ENCODE peak calls at places on chromosomes 3 and 15, in ten cellular contexts. Y is IMR-90; K is SJSA1; Z is Panc1; A is naive thymus-derived CD4-positive, alpha-beta T cell; S is heart right ventricle; J is lung; T is A549; Q is lower lobe of right lung; I is ovary. B is an unnamed sample.

GRCh38 chr3:116051040-116051439 is 394.2 kb downstream of the LSAMP start:
- DNase-seq in S (no peak), K (no peak), I (no peak), Y (no peak), J (no peak), A (no peak), Z (no peak), Q (no peak), T (no peak), B (no peak)

GRCh38 chr3:10140996-10141546 is 507 bp upstream of the VHL start:
- DNase-seq in Z (no peak), I (no peak), Y (no peak), K (no peak), T (peak; percentile 29), A (peak; percentile 26), J (no peak), S (no peak), Q (peak; percentile 52), B (no peak)

GRCh38 chr3:25426408-25426807 is 1.7 kb upstream of the RARB start:
- DNase-seq in Y (no peak), S (peak; percentile 38), Z (no peak), A (no peak), T (peak; percentile 51), Q (peak; percentile 51), I (no peak), K (peak; percentile 58), J (peak; percentile 74), B (no peak)

GRCh38 chr3:148202386-148202785 is 495.3 kb upstream of the AGTR1 start:
- DNase-seq in A (no peak), Z (no peak), Y (no peak), Q (no peak), T (no peak), K (no peak), I (no peak), J (no peak), S (no peak), B (no peak)

GRCh38 chr15:28984421-28985375 is 98.9 kb downstream of the APBA2 start:
- DNase-seq in Z (no peak), A (no peak), Y (peak; percentile 82), Q (no peak), T (no peak), K (peak; percentile 74), J (no peak), S (no peak), I (peak; percentile 49), B (no peak)

GRCh38 chr15:71916834-71917233 is 106.5 kb downstream of the NR2E3 start:
- DNase-seq in I (no peak), A (no peak), J (no peak), K (no peak), S (no peak), T (no peak), Z (no peak), Q (no peak), Y (no peak), B (no peak)

GRCh38 chr3:60160105-60160791 is 1091.0 kb downstream of the FHIT start:
- DNase-seq in Q (no peak), J (no peak), A (no peak), Y (no peak), T (no peak), K (no peak), Z (no peak), I (no peak), S (no peak), B (no peak)

GRCh38 chr3:70064194-70064787 is 64.8 kb downstream of the SAMMSON start:
- DNase-seq in S (peak; percentile 11), J (no peak), Q (no peak), Y (peak; percentile 38), T (peak; percentile 51), Z (peak; percentile 28), K (peak; percentile 21), A (no peak), I (no peak), B (peak; percentile 13)

GRCh38 chr15:97915261-97915660 is 45.2 kb upstream of the ARRDC4 start:
- DNase-seq in Q (no peak), Y (no peak), I (no peak), S (no peak), J (no peak), Z (no peak), T (no peak), A (no peak), K (no peak), B (no peak)

GRCh38 chr3:8937064-8938020 is 25.9 kb downstream of the RAD18 start:
- DNase-seq in Q (no peak), S (no peak), Y (peak; percentile 89), I (no peak), A (no peak), T (peak; percentile 75), Z (peak; percentile 71), J (no peak), K (peak; percentile 81), B (no peak)

GRCh38 chr15:71806452-71806931 is 3.9 kb upstream of the NR2E3 start:
- DNase-seq in T (peak; percentile 49), K (peak; percentile 31), I (peak; percentile 44), Y (peak; percentile 69), A (no peak), Q (no peak), S (no peak), Z (no peak), J (no peak), B (no peak)

GRCh38 chr3:44252332-44252731 is 10.6 kb downstream of the TOPAZ1 start:
- DNase-seq in Y (no peak), I (no peak), Q (no peak), J (no peak), S (no peak), Z (no peak), T (no peak), A (no peak), K (no peak), B (no peak)

DNA sequence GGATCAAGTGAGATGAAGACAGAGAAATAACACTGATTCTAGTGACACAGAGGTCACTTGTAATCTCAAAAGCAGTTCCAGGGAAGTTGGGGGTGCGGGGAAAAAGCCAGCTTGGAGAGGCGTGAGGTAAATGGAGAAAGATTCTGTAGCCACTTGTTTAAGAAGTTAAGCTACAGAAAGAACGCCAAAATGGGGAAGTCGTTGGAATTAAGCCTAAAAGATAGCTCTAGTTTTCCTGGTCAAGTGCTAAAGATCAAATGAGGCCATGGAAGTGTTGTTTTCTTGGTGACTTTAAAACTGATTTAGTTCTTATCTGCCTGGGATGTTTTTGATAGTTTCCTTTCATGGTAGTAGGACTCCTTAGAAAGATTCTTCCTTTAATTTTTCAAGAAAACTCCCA is 152.0 kb downstream of the GREM1 start:
- DNase-seq in I (no peak), Y (no peak), K (peak; percentile 16), J (no peak), Z (no peak), T (no peak), S (no peak), A (no peak), Q (no peak), B (no peak)
- H3K4me1 ChIP-seq in I (peaks cover 3% of the 10 kb centered on the region), Y (peaks cover 36% of the 10 kb centered on the region), K (peaks cover 64% of the 10 kb centered on the region), J (peaks cover 1% of the 10 kb centered on the region), Z (no peaks in the 10 kb centered on the region), T (peaks cover 55% of the 10 kb centered on the region), S (no peaks in the 10 kb centered on the region), A (no peaks in the 10 kb centered on the region), Q (peaks cover 16% of the 10 kb centered on the region), B (no peaks in the 10 kb centered on the region)

DNA sequence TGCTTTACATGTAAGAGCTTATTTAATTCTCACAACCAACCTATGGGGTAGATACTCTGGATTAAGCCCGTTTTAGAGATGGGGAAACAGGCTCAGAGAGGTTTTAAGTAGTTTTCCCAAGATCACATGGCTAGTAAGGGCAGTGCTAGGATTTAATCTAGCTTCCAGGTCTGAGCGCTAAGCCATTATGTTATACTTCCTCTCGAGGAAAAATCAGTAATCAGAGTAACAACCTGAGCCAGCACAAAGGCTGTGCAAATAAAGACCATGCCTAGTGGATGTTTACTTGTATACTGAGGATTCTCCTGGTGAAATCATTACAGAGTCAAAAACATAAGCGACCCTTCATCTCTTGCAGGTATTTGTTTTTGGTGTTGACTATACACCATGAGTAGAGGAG is 9.0 kb downstream of the FSTL1 start:
- DNase-seq in A (no peak), S (no peak), Q (no peak), J (no peak), Z (no peak), Y (no peak), I (no peak), K (no peak), T (no peak), B (no peak)
- H3K27ac ChIP-seq in A (no peak overlapping the region), S (no peak overlapping the region), Q (no peak overlapping the region), J (peak overlapping the region; percentile 41), Z (no peak overlapping the region), Y (no peak overlapping the region), I (no peak overlapping the region), K (peak overlapping the region; percentile 12), T (no peak overlapping the region), B (no peak overlapping the region)

DNA sequence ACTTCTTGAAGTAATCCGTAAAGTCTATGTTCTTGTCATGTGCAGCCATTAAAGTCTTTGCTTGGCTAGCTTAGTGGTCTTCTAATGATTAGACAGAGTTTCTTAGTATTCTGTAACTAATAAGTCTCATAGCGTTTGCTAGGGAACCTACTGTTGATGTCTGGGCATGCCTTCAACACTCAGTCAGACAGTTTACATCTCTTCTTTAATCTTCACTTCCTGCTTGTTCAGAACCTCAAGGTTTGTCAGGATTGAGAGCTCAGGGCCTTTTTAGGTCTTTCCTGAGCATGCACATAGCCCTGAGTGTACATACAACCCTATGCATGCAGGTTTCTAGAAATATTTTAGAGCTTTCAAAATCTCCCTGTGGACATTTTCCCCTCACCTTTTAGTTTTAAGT is 426.3 kb downstream of the AGBL1 start:
- DNase-seq in A (no peak), T (no peak), Q (no peak), S (no peak), Y (no peak), K (no peak), J (no peak), Z (no peak), I (no peak), B (no peak)
- H3K9me3 ChIP-seq in A (no peaks in the 10 kb centered on the region), T (peaks cover 2% of the 10 kb centered on the region), Q (no peaks in the 10 kb centered on the region), S (peaks cover 11% of the 10 kb centered on the region), Y (peaks cover 2% of the 10 kb centered on the region), K (no peaks in the 10 kb centered on the region), J (no peaks in the 10 kb centered on the region), Z (peaks cover 8% of the 10 kb centered on the region), I (no peaks in the 10 kb centered on the region), B (no peaks in the 10 kb centered on the region)

DNA sequence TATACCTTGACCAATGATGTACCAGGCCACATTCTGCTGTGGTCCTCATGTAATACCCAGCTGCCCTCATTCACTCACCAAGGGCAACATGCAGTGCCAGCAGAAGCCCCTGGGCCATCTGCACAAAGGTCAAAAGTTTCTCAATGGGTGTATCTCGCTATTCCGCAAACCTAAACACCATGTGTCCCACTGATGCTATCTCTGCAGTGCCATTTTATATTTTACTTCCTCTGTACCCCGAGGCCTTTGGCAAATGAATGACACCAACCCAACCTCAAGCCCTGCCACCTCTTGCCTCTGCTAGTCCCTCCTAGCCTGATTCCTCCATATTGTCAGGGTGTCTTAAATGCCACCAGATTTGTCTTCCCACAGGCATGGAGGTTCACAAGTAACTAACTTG is 59.2 kb downstream of the AAGAB start:
- DNase-seq in I (no peak), A (no peak), J (no peak), S (no peak), Y (no peak), K (no peak), T (no peak), Z (no peak), Q (no peak), B (no peak)
- H3K4me1 ChIP-seq in I (peaks cover 21% of the 10 kb centered on the region), A (no peaks in the 10 kb centered on the region), J (peaks cover 1% of the 10 kb centered on the region), S (peaks cover 24% of the 10 kb centered on the region), Y (peaks cover 37% of the 10 kb centered on the region), K (peaks cover 13% of the 10 kb centered on the region), T (peaks cover 44% of the 10 kb centered on the region), Z (peaks cover 85% of the 10 kb centered on the region), Q (peaks cover 9% of the 10 kb centered on the region), B (peaks cover 3% of the 10 kb centered on the region)